ENCODE peak calls at places on chromosomes 6 and 20, in eight cellular contexts. O, U, G, X, H, L, K and P are unnamed samples.
A peak's percentile ranks its signal among the peaks of the same experiment; 100 is the strongest.

GRCh38 chr6:166430269-166430668 is 47.5 kb upstream of the MPC1 start:
- DNase-seq in O (no peak), U (no peak), G (no peak), X (no peak), H (no peak), L (no peak), K (no peak), P (no peak)

GRCh38 chr6:24006246-24006645 is 119.8 kb upstream of the NRSN1 start:
- DNase-seq in O (no peak), U (no peak), G (no peak), X (no peak), H (no peak), L (no peak), K (no peak), P (no peak)

GRCh38 chr20:62875419-62876355 is 14.1 kb upstream of the TCFL5 start:
- DNase-seq in O (peak; percentile 93), U (peak; percentile 86), G (peak; percentile 78), X (peak; percentile 91), H (peak; percentile 79), L (peak; percentile 85), K (no peak), P (peak; percentile 90)

GRCh38 chr6:14094721-14095120 is 22.9 kb upstream of the CD83 start:
- DNase-seq in O (no peak), U (no peak), G (peak; percentile 28), X (peak; percentile 39), H (no peak), L (no peak), K (no peak), P (no peak)

GRCh38 chr6:123636771-123637170 is at the start of gene TRDN:
- DNase-seq in O (no peak), U (no peak), G (no peak), X (no peak), H (no peak), L (peak; percentile 7), K (no peak), P (peak; percentile 29)

GRCh38 chr6:107173779-107174178 is 58.5 kb upstream of the BEND3 start:
- DNase-seq in O (peak; percentile 23), U (peak; percentile 69), G (peak; percentile 13), X (no peak), H (no peak), L (no peak), K (no peak), P (no peak)

GRCh38 chr20:37567671-37568588 is 40.3 kb upstream of the BLCAP start:
- DNase-seq in O (peak; percentile 12), U (no peak), G (peak; percentile 26), X (peak; percentile 77), H (no peak), L (peak; percentile 72), K (no peak), P (peak; percentile 28)

GRCh38 chr6:111997078-111997862 is 56.6 kb upstream of the CCN6 start:
- DNase-seq in O (peak; percentile 89), U (peak; percentile 68), G (peak; percentile 88), X (peak; percentile 83), H (peak; percentile 81), L (peak; percentile 87), K (peak; percentile 73), P (peak; percentile 88)

GRCh38 chr6:68635706-68636513 is 828 bp downstream of the ADGRB3 start:
- DNase-seq in O (peak; percentile 30), U (no peak), G (peak; percentile 48), X (peak; percentile 54), H (peak; percentile 14), L (peak; percentile 57), K (no peak), P (peak; percentile 57)

GRCh38 chr6:34610819-34611477 is 54.8 kb upstream of the SPDEF start:
- DNase-seq in O (peak; percentile 90), U (peak; percentile 88), G (peak; percentile 62), X (peak; percentile 27), H (no peak), L (no peak), K (no peak), P (no peak)

GRCh38 chr20:64229537-64230061 is 25.9 kb upstream of the PCMTD2 start:
- DNase-seq in O (no peak), U (no peak), G (no peak), X (no peak), H (no peak), L (no peak), K (no peak), P (no peak)

GRCh38 chr20:694496-694895 is 18.9 kb upstream of the SCRT2 start:
- DNase-seq in O (no peak), U (no peak), G (no peak), X (no peak), H (no peak), L (no peak), K (no peak), P (no peak)

GRCh38 chr20:22584630-22584921 is 204 bp upstream of the FOXA2 start:
- DNase-seq in O (no peak), U (no peak), G (no peak), X (no peak), H (no peak), L (peak; percentile 81), K (no peak), P (peak; percentile 39)

GRCh38 chr20:60087563-60088105 is 129.4 kb downstream of the CDH26 start:
- DNase-seq in O (no peak), U (peak; percentile 16), G (no peak), X (no peak), H (peak; percentile 46), L (no peak), K (no peak), P (no peak)
- H3K4me3 ChIP-seq in O (peak overlapping the region; percentile 47), U (no peak overlapping the region), G (peak overlapping the region; percentile 29), X (no peak overlapping the region), H (peak overlapping the region; percentile 53), L (no peak overlapping the region), K (no peak overlapping the region), P (no peak overlapping the region)

GRCh38 chr20:4068708-4069107 is 53.4 kb upstream of the RNF24 start:
- DNase-seq in O (no peak), U (peak; percentile 42), G (no peak), X (no peak), H (no peak), L (no peak), K (no peak), P (no peak)
- H3K4me1 ChIP-seq in O (peaks cover 61% of the 10 kb centered on the region), U (peaks cover 42% of the 10 kb centered on the region), G (peaks cover 78% of the 10 kb centered on the region), X (peaks cover 29% of the 10 kb centered on the region), H (peaks cover 12% of the 10 kb centered on the region), L (peaks cover 17% of the 10 kb centered on the region), K (no peaks in the 10 kb centered on the region), P (peaks cover 7% of the 10 kb centered on the region)

GRCh38 chr6:132011582-132011981 is 60.4 kb upstream of the CCN2 start:
- DNase-seq in O (peak; percentile 45), U (peak; percentile 17), G (peak; percentile 90), X (peak; percentile 85), H (no peak), L (no peak), K (no peak), P (no peak)
- H3K4me3 ChIP-seq in O (no peak overlapping the region), U (no peak overlapping the region), G (peak overlapping the region; percentile 56), X (no peak overlapping the region), H (no peak overlapping the region), L (no peak overlapping the region), K (no peak overlapping the region), P (no peak overlapping the region)

DNA sequence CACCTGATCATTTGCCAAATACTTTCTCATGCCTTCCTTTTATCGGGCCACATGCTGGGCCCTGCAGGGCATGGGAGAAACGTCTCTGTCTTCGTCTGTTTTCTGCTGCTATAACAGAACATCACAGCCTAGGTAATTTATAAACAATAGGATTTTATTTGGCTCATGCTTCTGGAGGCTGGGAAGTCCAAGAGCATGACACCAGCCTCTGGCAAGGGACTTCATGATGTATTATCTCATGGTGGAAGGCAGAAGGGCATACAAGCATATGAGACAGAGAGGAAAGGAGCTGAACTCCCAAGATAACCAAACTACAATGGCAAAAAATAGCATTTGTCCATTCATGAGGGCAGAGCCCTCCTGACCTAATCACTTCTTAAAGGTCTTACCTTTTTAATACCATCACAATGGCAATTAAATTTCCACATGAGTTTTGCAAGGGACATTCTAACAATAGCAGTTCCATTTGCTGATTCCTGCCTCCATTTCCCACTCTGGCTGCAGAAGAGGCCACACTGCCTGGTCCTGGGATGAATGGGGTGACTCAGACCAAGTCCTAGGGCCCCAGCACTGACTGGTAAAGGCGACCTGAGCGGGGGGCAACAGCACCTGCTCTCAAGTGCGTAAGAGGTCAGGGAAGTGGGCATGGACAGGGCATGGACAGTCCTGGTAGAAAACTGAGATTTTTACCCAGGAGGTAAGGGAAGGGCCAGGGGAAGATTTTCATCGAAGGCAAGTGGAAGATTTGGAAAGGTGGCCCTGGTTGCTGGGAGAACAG is 5.1 kb upstream of the ZBP1 start:
- DNase-seq in O (no peak), U (no peak), G (no peak), X (no peak), H (no peak), L (no peak), K (no peak), P (no peak)
- H3K4me1 ChIP-seq in O (peaks cover 18% of the 10 kb centered on the region), U (no peaks in the 10 kb centered on the region), G (peaks cover 10% of the 10 kb centered on the region), X (no peaks in the 10 kb centered on the region), H (peaks cover 6% of the 10 kb centered on the region), L (peaks cover 8% of the 10 kb centered on the region), K (peaks cover 64% of the 10 kb centered on the region), P (no peaks in the 10 kb centered on the region)

GRCh38 chr20:2386516-2387179 is 5.9 kb downstream of the TGM6 start:
- DNase-seq in O (peak; percentile 80), U (peak; percentile 87), G (peak; percentile 25), X (no peak), H (no peak), L (no peak), K (no peak), P (no peak)
- H3K4me3 ChIP-seq in O (no peak overlapping the region), U (no peak overlapping the region), G (no peak overlapping the region), X (no peak overlapping the region), H (no peak overlapping the region), L (no peak overlapping the region), K (no peak overlapping the region), P (no peak overlapping the region)

GRCh38 chr6:3627501-3627900 is 124.0 kb downstream of the PXDC1 start:
- DNase-seq in O (no peak), U (no peak), G (no peak), X (no peak), H (no peak), L (no peak), K (no peak), P (no peak)

GRCh38 chr6:3624268-3625136 is 127.0 kb downstream of the PXDC1 start:
- DNase-seq in O (no peak), U (no peak), G (no peak), X (no peak), H (no peak), L (no peak), K (no peak), P (no peak)

GRCh38 chr6:3628143-3628840 is 123.2 kb downstream of the PXDC1 start:
- DNase-seq in O (peak; percentile 46), U (peak; percentile 62), G (no peak), X (peak; percentile 29), H (no peak), L (no peak), K (no peak), P (no peak)

GRCh38 chr6:3625161-3625979 is 126.1 kb downstream of the PXDC1 start:
- DNase-seq in O (no peak), U (no peak), G (no peak), X (no peak), H (no peak), L (no peak), K (no peak), P (no peak)

DNA sequence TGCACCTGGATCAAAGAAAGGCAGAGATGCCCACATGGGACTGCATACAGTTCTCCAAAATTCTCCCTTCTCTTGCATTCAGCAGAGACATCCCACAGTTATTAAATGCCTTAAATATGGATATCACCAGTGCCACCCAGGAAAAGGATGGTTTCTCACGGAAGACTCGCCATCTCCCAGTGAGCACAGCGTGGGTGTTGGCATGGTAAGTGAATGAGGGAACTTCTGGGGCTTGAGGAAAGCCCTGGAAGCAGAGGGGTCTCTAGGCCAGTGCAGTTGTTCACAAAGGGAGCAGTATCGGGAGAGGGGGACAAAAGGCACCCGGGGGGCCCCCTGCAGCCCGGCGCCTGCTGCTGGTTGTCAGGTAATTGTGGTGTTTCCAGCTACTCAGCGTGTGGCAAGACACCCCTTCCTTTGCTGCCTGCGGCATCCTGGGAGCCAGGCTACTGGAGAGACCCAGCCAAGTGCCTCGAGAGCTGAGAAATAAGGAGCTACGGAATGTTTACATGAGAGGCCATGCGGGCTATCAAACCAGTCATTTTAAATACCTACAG is 125.5 kb downstream of the PXDC1 start:
- DNase-seq in O (no peak), U (no peak), G (no peak), X (no peak), H (no peak), L (no peak), K (no peak), P (no peak)
- H3K4me1 ChIP-seq in O (no peaks in the 10 kb centered on the region), U (no peaks in the 10 kb centered on the region), G (no peaks in the 10 kb centered on the region), X (peaks cover 17% of the 10 kb centered on the region), H (no peaks in the 10 kb centered on the region), L (peaks cover 26% of the 10 kb centered on the region), K (no peaks in the 10 kb centered on the region), P (peaks cover 43% of the 10 kb centered on the region)